ENCODE peak calls at places on chromosomes 5 and 9, in eight cellular contexts. D, C, W, V, O, J, A and U are unnamed samples. For H3K36me3, the result is how much of the 10 kb centered on the place peaks cover.

GRCh38 chr5:160342413-160342941 is 27.9 kb downstream of the C1QTNF2 start:
- DNase-seq in D (peak), C (peak), W (no peak), V (peak), O (no peak), J (no peak), A (no peak), U (no peak)

GRCh38 chr9:93088656-93089015 is 7.4 kb upstream of the CARD19 start:
- DNase-seq in D (no peak), C (no peak), W (peak), V (no peak), O (no peak), J (no peak), A (peak), U (no peak)

GRCh38 chr9:7239708-7240107 is 481.9 kb downstream of the KDM4C start:
- DNase-seq in D (no peak), C (no peak), W (no peak), V (no peak), O (no peak), J (no peak), A (no peak), U (no peak)

GRCh38 chr5:59038169-59039002 is 455.5 kb downstream of the RAB3C start:
- DNase-seq in D (no peak), C (no peak), W (no peak), V (peak), O (no peak), J (peak), A (peak), U (no peak)

GRCh38 chr5:146797683-146798082 is 80.9 kb downstream of the PPP2R2B start:
- DNase-seq in D (no peak), C (no peak), W (no peak), V (no peak), O (no peak), J (no peak), A (no peak), U (no peak)

GRCh38 chr9:91775011-91775707 is 174.9 kb downstream of the ROR2 start:
- DNase-seq in D (peak), C (no peak), W (peak), V (peak), O (peak), J (peak), A (peak), U (peak)

GRCh38 chr9:96025995-96026572 is 150.6 kb downstream of the ERCC6L2 start:
- DNase-seq in D (no peak), C (no peak), W (no peak), V (no peak), O (no peak), J (no peak), A (no peak), U (no peak)

GRCh38 chr5:26492835-26493459 is 545.4 kb downstream of the CDH9 start:
- DNase-seq in D (no peak), C (no peak), W (no peak), V (no peak), O (no peak), J (no peak), A (no peak), U (no peak)

GRCh38 chr5:40834391-40834848 is 602 bp downstream of the RPL37 start:
- DNase-seq in D (no peak), C (no peak), W (peak), V (peak), O (no peak), J (peak), A (no peak), U (peak)

GRCh38 chr5:3596261-3596825 is 711 bp downstream of the IRX1 start:
- DNase-seq in D (no peak), C (no peak), W (no peak), V (no peak), O (no peak), J (no peak), A (no peak), U (no peak)

GRCh38 chr9:108637340-108637739 is 218.4 kb downstream of the ACTL7B start:
- DNase-seq in D (no peak), C (no peak), W (no peak), V (no peak), O (no peak), J (no peak), A (no peak), U (no peak)

GRCh38 chr5:157390179-157390923 is 69.7 kb upstream of the NIPAL4 start:
- DNase-seq in D (no peak), C (peak), W (no peak), V (peak), O (no peak), J (peak), A (peak), U (peak)

GRCh38 chr5:75681125-75681830 is 36.0 kb downstream of the POC5 start:
- DNase-seq in D (no peak), C (peak), W (no peak), V (peak), O (peak), J (peak), A (no peak), U (no peak)

GRCh38 chr5:163366757-163367156 is 70.6 kb upstream of the CCNG1 start:
- DNase-seq in D (no peak), C (no peak), W (no peak), V (no peak), O (no peak), J (no peak), A (no peak), U (no peak)

GRCh38 chr9:137304383-137305059 is 2.5 kb upstream of the NRARP start:
- DNase-seq in D (peak), C (no peak), W (peak), V (no peak), O (peak), J (no peak), A (no peak), U (no peak)

GRCh38 chr5:134581241-134581981 is 51.2 kb downstream of the SAR1B start:
- DNase-seq in D (no peak), C (no peak), W (no peak), V (no peak), O (no peak), J (no peak), A (no peak), U (no peak)

DNA sequence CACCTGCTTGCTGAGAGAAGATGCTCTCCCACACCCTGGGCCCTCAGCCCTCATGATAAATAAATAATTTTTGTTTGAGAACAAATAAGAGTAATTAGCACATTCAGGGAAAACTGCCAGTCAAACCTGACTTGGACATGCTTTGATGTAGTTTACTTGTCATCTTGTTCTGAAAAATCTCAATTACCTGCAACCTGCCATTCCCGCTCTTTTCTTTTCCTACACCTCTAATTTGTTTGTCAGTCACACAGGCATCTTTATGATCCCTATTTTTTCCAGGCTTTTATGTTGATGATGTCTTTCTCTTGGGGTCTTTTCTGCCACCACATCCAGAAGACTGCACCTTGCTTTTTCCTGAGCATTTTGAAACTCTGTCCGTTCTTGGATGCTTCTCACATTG is 28.6 kb upstream of the TGFBI start:
- DNase-seq in D (no peak), C (no peak), W (no peak), V (no peak), O (no peak), J (no peak), A (no peak), U (no peak)
- H3K36me3 ChIP-seq in D (under half), C (under half), W (under half), V (under half), O (under half), J (under half), A (under half), U (under half)

DNA sequence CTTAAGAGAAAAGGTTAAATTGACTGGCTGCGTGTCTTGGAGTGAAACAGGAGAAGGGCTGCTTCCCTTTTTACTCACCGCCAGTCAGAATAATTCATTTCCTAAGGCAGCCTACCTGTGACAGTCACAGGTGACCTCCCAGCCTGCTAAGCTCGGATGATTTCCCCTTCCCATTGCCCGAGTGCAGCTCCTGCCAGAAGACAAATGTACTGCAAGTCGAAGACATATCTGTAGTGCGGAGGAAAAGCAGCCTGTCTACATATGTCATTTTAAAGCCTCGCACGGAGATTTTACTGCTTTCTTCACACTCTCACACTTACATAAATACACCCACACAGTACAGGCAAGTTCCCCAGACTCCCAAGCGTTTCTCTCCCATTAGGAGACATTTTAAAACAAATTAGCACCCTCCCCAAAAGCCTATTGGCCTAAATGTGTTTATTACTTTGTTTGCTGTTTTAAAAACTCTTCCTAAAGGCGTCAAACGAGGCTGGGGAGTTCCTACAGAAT is 665.7 kb upstream of the ZNF608 start:
- DNase-seq in D (no peak), C (no peak), W (no peak), V (no peak), O (no peak), J (peak), A (no peak), U (no peak)
- H3K4me3 ChIP-seq in D (peak), C (no peak), W (no peak), V (no peak), O (peak), J (peak), A (no peak), U (no peak)

DNA sequence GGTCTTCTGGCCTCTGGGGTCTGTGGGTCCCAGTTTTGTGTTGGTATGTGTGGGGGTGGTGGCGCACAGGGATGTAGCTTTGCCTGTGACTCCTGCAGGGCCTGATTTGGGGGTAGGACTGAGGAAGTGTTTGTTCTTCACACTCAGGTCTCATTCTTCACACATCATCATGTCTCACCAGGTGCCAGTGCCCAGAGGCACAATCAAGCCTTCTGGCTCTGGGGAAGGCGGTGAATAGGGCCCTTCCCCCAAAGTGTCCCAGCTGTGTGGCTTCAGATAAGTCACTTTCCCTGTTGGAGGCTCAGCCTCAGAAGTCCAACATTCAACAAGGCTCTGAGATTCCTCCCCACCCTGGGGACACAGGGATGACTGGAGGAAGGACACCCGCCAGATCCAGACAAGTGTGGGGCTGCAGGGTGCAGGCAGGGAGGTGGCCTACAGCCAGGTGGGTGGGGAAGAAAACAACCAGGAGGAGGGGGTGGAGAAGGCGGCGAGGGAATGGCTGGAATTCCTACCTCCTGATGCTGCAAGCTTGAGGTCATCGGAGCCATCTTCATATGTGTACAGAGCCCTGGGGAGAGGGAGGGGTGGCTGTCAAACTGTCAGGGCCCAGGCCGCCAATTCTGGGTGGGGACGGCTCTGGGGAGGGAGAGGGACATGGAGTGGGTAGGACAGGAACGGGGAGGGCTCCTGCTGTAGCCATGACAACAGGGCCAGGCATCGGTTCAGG is 4.9 kb downstream of the DBN1 start:
- DNase-seq in D (no peak), C (peak), W (no peak), V (peak), O (no peak), J (no peak), A (no peak), U (no peak)
- H3K36me3 ChIP-seq in D (under half), C (under half), W (under half), V (half or more), O (under half), J (under half), A (under half), U (under half)

GRCh38 chr9:90428517-90428916 is 214.1 kb downstream of the DIRAS2 start:
- DNase-seq in D (no peak), C (no peak), W (no peak), V (no peak), O (no peak), J (no peak), A (no peak), U (no peak)

GRCh38 chr9:90433398-90433890 is 209.2 kb downstream of the DIRAS2 start:
- DNase-seq in D (no peak), C (peak), W (no peak), V (no peak), O (no peak), J (peak), A (peak), U (no peak)

GRCh38 chr9:90432951-90433350 is 209.7 kb downstream of the DIRAS2 start:
- DNase-seq in D (no peak), C (no peak), W (no peak), V (no peak), O (no peak), J (no peak), A (no peak), U (no peak)
- H3K4me3 ChIP-seq in D (no peak), C (peak), W (no peak), V (no peak), O (no peak), J (no peak), A (peak), U (no peak)